ENCODE peak calls at places on chromosomes 4 and X, in four cellular contexts. W, O, U and D are unnamed samples.

GRCh38 chr4:107131295-107131694 is 95.2 kb upstream of the DKK2 start:
- DNase-seq in W (no peak), O (no peak), U (no peak), D (peak; percentile 8)

GRCh38 chrX:124388562-124388961 is 42.2 kb downstream of the SH2D1A start:
- DNase-seq in W (peak; percentile 18), O (peak; percentile 50), U (peak; percentile 30), D (peak; percentile 7)

GRCh38 chr4:8495803-8496202 is 55.2 kb downstream of the TRMT44 start:
- DNase-seq in W (no peak), O (no peak), U (no peak), D (no peak)

GRCh38 chrX:119477812-119478232 is 9.6 kb downstream of the SLC25A5 start:
- DNase-seq in W (peak; percentile 58), O (no peak), U (no peak), D (no peak)

GRCh38 chr4:27010334-27010940 is 149.8 kb downstream of the STIM2 start:
- DNase-seq in W (peak; percentile 10), O (peak; percentile 62), U (peak; percentile 13), D (peak; percentile 35)

GRCh38 chrX:66023726-66024467 is 16.0 kb downstream of the VSIG4 start:
- DNase-seq in W (no peak), O (no peak), U (no peak), D (no peak)

GRCh38 chr4:1010522-1011021 is 854 bp upstream of the FGFRL1 start:
- DNase-seq in W (no peak), O (peak; percentile 57), U (no peak), D (no peak)

GRCh38 chr4:165751882-165752281 is 121.2 kb upstream of the TLL1 start:
- DNase-seq in W (no peak), O (no peak), U (no peak), D (no peak)